ENCODE peak calls at places on chromosome 20, in four cellular contexts. X is KBM-7; N is NCI-H1417; Y is stimulated activated naive CD8-positive, alpha-beta T cell treated with anti-CD3 and anti-CD28 coated beads, Interleukin-15, Interleukin-2, amounts not matched to agents 100 U/mL and 50 U/mL, for 24 hours. A is an unnamed sample.

GRCh38 chr20:51354769-51355319 is 187.7 kb downstream of the NFATC2 start:
- DNase-seq in X (no peak), Y (no peak), N (no peak), A (no peak)

GRCh38 chr20:63639093-63639860 is 12.4 kb upstream of the GMEB2 start:
- DNase-seq in X (no peak), Y (peak), N (no peak), A (no peak)

GRCh38 chr20:57947421-57948176 is 237.8 kb upstream of the PMEPA1 start:
- DNase-seq in N (no peak), X (no peak), Y (no peak), A (no peak)

GRCh38 chr20:23331951-23332350 is 18.6 kb upstream of the NXT1 start:
- DNase-seq in X (peak), N (no peak), Y (no peak), A (no peak)

GRCh38 chr20:38554986-38555385 is 26.0 kb upstream of the ADIG start:
- DNase-seq in N (no peak), X (no peak), Y (no peak), A (no peak)

GRCh38 chr20:675453-676314 is at the start of gene SCRT2:
- DNase-seq in N (peak), X (peak), Y (peak), A (peak)

GRCh38 chr20:22453244-22454080 is 130.9 kb downstream of the FOXA2 start:
- DNase-seq in X (peak), Y (no peak), N (peak), A (no peak)

GRCh38 chr20:18506744-18507143 is 996 bp upstream of the SEC23B start:
- DNase-seq in N (peak), Y (peak), X (no peak), A (no peak)

GRCh38 chr20:48682529-48683385 is 145.0 kb downstream of the PREX1 start:
- DNase-seq in Y (no peak), X (peak), N (peak), A (no peak)

GRCh38 chr20:52572687-52573086 is 381.1 kb upstream of the ZFP64 start:
- DNase-seq in Y (no peak), N (no peak), X (no peak), A (no peak)

GRCh38 chr20:19009071-19009688 is 195.6 kb downstream of the SCP2D1 start:
- DNase-seq in N (no peak), Y (no peak), X (no peak), A (no peak)

GRCh38 chr20:46640536-46641311 is 10.5 kb downstream of the SLC13A3 start:
- DNase-seq in X (no peak), Y (no peak), N (no peak), A (no peak)

GRCh38 chr20:36501367-36502006 is 39.8 kb upstream of the MYL9 start:
- DNase-seq in N (no peak), Y (no peak), X (no peak), A (peak)

GRCh38 chr20:53872081-53872541 is 198.3 kb downstream of the BCAS1 start:
- DNase-seq in N (no peak), X (no peak), Y (no peak), A (no peak)

GRCh38 chr20:34495307-34495706 is 20.9 kb upstream of the DYNLRB1 start:
- DNase-seq in X (no peak), N (no peak), Y (no peak), A (no peak)

GRCh38 chr20:11207749-11208502 is 534.1 kb upstream of the JAG1 start:
- DNase-seq in Y (no peak), N (no peak), X (no peak), A (no peak)

GRCh38 chr20:25090492-25091429 is 8.8 kb upstream of the VSX1 start:
- DNase-seq in Y (peak), X (no peak), N (peak), A (no peak)

GRCh38 chr20:9112541-9113515 is 43.9 kb downstream of the PLCB4 start:
- DNase-seq in N (no peak), Y (no peak), X (no peak), A (no peak)

GRCh38 chr20:53283011-53283410 is 310.6 kb downstream of the ZNF217 start:
- DNase-seq in X (no peak), Y (no peak), N (no peak), A (no peak)

GRCh38 chr20:22339091-22339881 is 245.1 kb downstream of the FOXA2 start:
- DNase-seq in N (peak), Y (peak), X (peak), A (peak)

GRCh38 chr20:47354710-47355488 is 1.6 kb downstream of the ZMYND8 start:
- DNase-seq in N (peak), X (no peak), Y (no peak), A (no peak)

GRCh38 chr20:50943091-50943490 is 11.9 kb upstream of the ADNP start:
- DNase-seq in Y (no peak), N (no peak), X (no peak), A (no peak)